ENCODE peak calls at places on chromosomes 12 and 14, in four cellular contexts. U is lower lobe of right lung, L is fibroblast of pulmonary artery, S is GM06990. Q is an unnamed sample.

GRCh38 chr12:12381982-12382381 is 25.1 kb downstream of the BORCS5 start:
- DNase-seq in U (no peak), L (no peak), S (no peak), Q (no peak)

GRCh38 chr14:96408608-96409007 is 16.7 kb downstream of the AK7 start:
- DNase-seq in U (no peak), L (no peak), S (no peak), Q (no peak)

GRCh38 chr12:127595506-127595905 is 671.5 kb upstream of the TMEM132C start:
- DNase-seq in U (no peak), L (no peak), S (no peak), Q (no peak)

GRCh38 chr12:26629864-26630263 is 203.1 kb downstream of the ITPR2 start:
- DNase-seq in U (no peak), L (peak; percentile 61), S (no peak), Q (no peak)

GRCh38 chr14:87966816-87967215 is 26.2 kb downstream of the GALC start:
- DNase-seq in U (no peak), L (peak; percentile 7), S (no peak), Q (no peak)

GRCh38 chr14:69860221-69860620 is 19.0 kb upstream of the SMOC1 start:
- DNase-seq in U (no peak), L (no peak), S (no peak), Q (no peak)

GRCh38 chr12:95755236-95755865 is 35.2 kb downstream of the NTN4 start:
- DNase-seq in U (no peak), L (no peak), S (no peak), Q (no peak)

GRCh38 chr12:72110814-72111615 is 161.2 kb upstream of the TRHDE start:
- DNase-seq in U (no peak), L (no peak), S (no peak), Q (no peak)

GRCh38 chr12:121990692-121991603 is 30.7 kb upstream of the BCL7A start:
- DNase-seq in U (no peak), L (no peak), S (peak; percentile 75), Q (no peak)

GRCh38 chr12:85036241-85036707 is at the start of the genes LRRIQ1 and TSPAN19:
- DNase-seq in U (peak; percentile 52), L (peak; percentile 94), S (peak; percentile 20), Q (peak; percentile 78)

GRCh38 chr12:13099066-13099909 is 4.2 kb downstream of the GSG1 start:
- DNase-seq in U (no peak), L (no peak), S (no peak), Q (peak; percentile 31)

GRCh38 chr14:71661441-71661840 is 270.8 kb upstream of the RGS6 start:
- DNase-seq in U (no peak), L (no peak), S (no peak), Q (no peak)

GRCh38 chr14:23095196-23096108 is at the start of gene C14orf119:
- DNase-seq in U (peak; percentile 99), L (peak; percentile 100), S (no peak), Q (peak; percentile 99)

GRCh38 chr12:113222730-113223531 is 1.7 kb downstream of the TPCN1 start:
- DNase-seq in U (no peak), L (peak; percentile 94), S (no peak), Q (no peak)

GRCh38 chr12:16100206-16100605 is 177.3 kb downstream of the SLC15A5 start:
- DNase-seq in U (no peak), L (no peak), S (no peak), Q (no peak)

GRCh38 chr12:50061946-50062725 is 4.7 kb downstream of the ASIC1 start:
- DNase-seq in U (peak; percentile 22), L (no peak), S (no peak), Q (no peak)

GRCh38 chr12:80056232-80056631 is 43.1 kb upstream of the OTOGL start:
- DNase-seq in U (no peak), L (peak; percentile 51), S (no peak), Q (no peak)

GRCh38 chr14:57391609-57392195 is 1.3 kb downstream of the NAA30 start:
- DNase-seq in U (no peak), L (no peak), S (no peak), Q (no peak)

GRCh38 chr12:11712491-11712890 is 63.0 kb downstream of the ETV6 start:
- DNase-seq in U (no peak), L (no peak), S (no peak), Q (no peak)

GRCh38 chr12:91422107-91422506 is 239.5 kb upstream of the DCN start:
- DNase-seq in U (no peak), L (no peak), S (no peak), Q (no peak)

GRCh38 chr12:12722351-12723146 is 5.4 kb downstream of the CDKN1B start:
- DNase-seq in U (no peak), L (no peak), S (peak; percentile 47), Q (no peak)

GRCh38 chr12:45583011-45583657 is 146.4 kb upstream of the ARID2 start:
- DNase-seq in U (no peak), L (peak; percentile 91), S (no peak), Q (no peak)

GRCh38 chr14:106843951-106844483 is 1317.6 kb downstream of the TMEM121 start:
- DNase-seq in U (peak; percentile 65), L (no peak), S (peak; percentile 42), Q (no peak)

GRCh38 chr14:74875941-74876913 is at the start of gene PROX2:
- DNase-seq in U (no peak), L (no peak), S (peak; percentile 47), Q (peak; percentile 17)

GRCh38 chr12:12128665-12129064 is 57.9 kb downstream of the BCL2L14 start:
- DNase-seq in U (no peak), L (no peak), S (no peak), Q (no peak)

GRCh38 chr14:67510121-67510520 is 21.6 kb upstream of the TMEM229B start:
- DNase-seq in U (no peak), L (peak; percentile 24), S (no peak), Q (no peak)

GRCh38 chr12:49233842-49234526 is 30.9 kb upstream of the TUBA1C start:
- DNase-seq in U (peak; percentile 92), L (no peak), S (peak; percentile 30), Q (no peak)

GRCh38 chr14:50062438-50063039 is 53.8 kb downstream of the VCPKMT start:
- DNase-seq in U (no peak), L (peak; percentile 73), S (no peak), Q (no peak)

GRCh38 chr14:96832351-96832750 is 35.2 kb downstream of the VRK1 start:
- DNase-seq in U (no peak), L (no peak), S (no peak), Q (no peak)

GRCh38 chr12:108570743-108571603 is 8.6 kb downstream of the ISCU start:
- DNase-seq in U (no peak), L (peak; percentile 73), S (no peak), Q (no peak)

GRCh38 chr12:29273178-29273843 is 107.7 kb downstream of the ERGIC2 start:
- DNase-seq in U (no peak), L (no peak), S (no peak), Q (no peak)

GRCh38 chr14:89237923-89238529 is 179.0 kb downstream of the FOXN3 start:
- DNase-seq in U (no peak), L (peak; percentile 30), S (no peak), Q (no peak)

GRCh38 chr14:76926521-76927251 is 100.5 kb downstream of the LRRC74A start:
- DNase-seq in U (no peak), L (peak; percentile 78), S (no peak), Q (no peak)

GRCh38 chr12:11724888-11725310 is 75.4 kb downstream of the ETV6 start:
- DNase-seq in U (no peak), L (peak; percentile 56), S (no peak), Q (no peak)

GRCh38 chr14:96979611-96980074 is 182.5 kb downstream of the VRK1 start:
- DNase-seq in U (no peak), L (no peak), S (no peak), Q (no peak)

GRCh38 chr14:30808576-30808975 is 65.8 kb upstream of the COCH start:
- DNase-seq in U (no peak), L (no peak), S (no peak), Q (no peak)

GRCh38 chr12:100798799-100799198 is 4.2 kb downstream of the ANO4 start:
- DNase-seq in U (no peak), L (no peak), S (no peak), Q (no peak)

DNA sequence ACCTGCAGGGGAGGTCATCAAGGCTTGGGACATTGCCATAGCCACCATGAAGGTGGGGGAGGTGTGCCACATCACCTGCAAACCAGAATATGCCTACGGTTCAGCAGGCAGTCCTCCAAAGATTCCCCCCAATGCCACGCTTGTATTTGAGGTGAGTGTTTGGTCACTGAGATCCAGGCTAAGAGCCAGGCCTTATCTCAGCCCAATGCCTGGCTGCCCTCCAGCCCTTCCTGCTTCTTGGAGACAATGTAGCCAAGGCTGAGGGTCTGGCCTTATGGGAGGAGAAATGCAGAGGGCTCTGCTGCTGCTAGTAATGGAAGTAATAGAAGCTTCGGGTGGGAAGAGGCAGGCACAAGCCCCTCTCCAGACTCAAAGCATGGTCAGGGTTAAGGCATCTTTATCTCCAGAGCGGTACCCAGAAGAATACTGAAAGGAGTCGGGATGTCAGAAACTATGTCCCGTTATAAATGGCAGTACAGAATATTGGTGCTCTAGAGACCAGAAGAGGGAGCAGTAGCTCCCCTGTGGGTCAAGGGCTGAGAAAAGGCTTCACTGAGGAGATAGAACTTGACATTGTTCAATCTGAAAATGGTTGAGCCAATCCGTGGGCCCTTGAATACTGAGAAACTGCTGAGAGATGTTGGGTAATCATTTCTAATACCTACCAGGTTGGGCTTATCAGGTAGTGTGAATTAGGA is 3.1 kb downstream of the FKBP4 start:
- DNase-seq in U (no peak), L (peak; percentile 53), S (no peak), Q (no peak)
- TF ChIP-seq CTCF in U (no peak), L (peak; percentile 23), S (peak; percentile 39), Q (no peak)

DNA sequence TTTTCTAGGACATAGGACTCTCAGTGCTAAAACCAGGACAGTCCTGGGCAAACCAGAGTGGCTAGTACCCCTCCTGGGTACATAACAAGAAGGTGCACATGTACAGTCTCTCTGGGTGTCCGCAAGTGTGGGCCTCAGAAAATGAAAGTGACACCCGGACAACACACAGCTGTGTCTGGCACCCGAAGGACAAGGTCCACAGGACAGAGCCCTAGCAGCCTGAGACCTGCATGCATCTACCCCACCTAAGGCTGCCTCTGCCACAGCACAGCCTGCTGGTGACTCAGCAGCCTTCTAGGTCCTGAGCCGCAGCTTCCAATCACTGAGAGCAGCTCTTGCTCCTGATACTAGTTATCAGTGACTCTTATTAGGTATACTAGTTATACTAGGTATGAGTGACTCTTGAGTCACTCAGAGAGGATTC is 784.1 kb upstream of the TBX3 start:
- DNase-seq in U (no peak), L (peak; percentile 54), S (no peak), Q (no peak)
- TF ChIP-seq CTCF in U (no peak), L (peak; percentile 52), S (peak; percentile 27), Q (no peak)

GRCh38 chr14:101083564-101084435 is 180.3 kb upstream of the RTL1 start:
- DNase-seq in U (no peak), L (no peak), S (no peak), Q (no peak)
- TF ChIP-seq CTCF in U (no peak), L (peak; percentile 9), S (no peak), Q (no peak)

DNA sequence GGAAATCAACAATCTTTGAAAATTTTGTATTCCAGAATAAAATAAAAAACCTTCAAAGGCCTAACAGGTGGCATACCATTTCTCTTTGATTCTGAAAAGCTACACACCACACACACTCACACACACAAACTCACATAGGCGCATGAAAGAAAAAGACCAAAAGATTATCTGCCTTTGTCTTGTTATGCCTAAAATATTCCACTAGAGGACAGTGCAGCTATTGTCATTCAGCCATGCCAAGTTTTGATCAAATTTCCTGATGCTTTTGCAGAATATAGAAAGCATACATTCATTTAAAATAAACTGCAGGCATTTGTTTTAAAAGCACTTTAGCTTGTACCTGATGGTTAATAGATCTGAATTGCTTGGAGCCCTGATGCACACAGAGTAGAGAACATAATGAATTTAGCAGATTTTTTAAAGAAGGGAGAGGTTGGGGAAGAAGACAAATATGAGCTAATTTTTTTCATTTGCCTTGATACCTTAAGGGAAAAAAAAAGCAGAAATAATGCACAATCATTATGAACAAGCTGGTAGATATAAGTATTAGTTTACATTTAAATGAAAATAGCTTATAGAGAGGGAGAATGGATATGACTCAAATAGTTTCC is 1766.9 kb upstream of the SEL1L start:
- DNase-seq in U (no peak), L (peak; percentile 60), S (no peak), Q (no peak)
- TF ChIP-seq CTCF in U (peak; percentile 70), L (peak; percentile 98), S (peak; percentile 61), Q (peak; percentile 94)